ENCODE peak calls at places on chromosomes 11 and 22, in nine cellular contexts. B is lower leg skin, Z is HFF-Myc, A is PC-9, X is OCI-LY7, I is heart left ventricle, Q is cardiac muscle cell, R is left ventricle myocardium inferior, F is bronchial epithelial cell. U is an unnamed sample.

GRCh38 chr11:109818303-109818702 is 274.9 kb upstream of the ZC3H12C start:
- DNase-seq in B (no peak), Z (no peak), A (no peak), X (no peak), I (no peak), Q (no peak), R (no peak), F (no peak), U (no peak)

GRCh38 chr22:30539368-30539767 is 7.2 kb downstream of the SEC14L6 start:
- DNase-seq in B (no peak), Z (no peak), A (no peak), X (no peak), I (no peak), Q (no peak), R (no peak), F (no peak), U (no peak)

GRCh38 chr11:15968461-15969130 is 387.8 kb downstream of the SOX6 start:
- DNase-seq in B (no peak), Z (no peak), A (peak; percentile 13), X (no peak), I (peak; percentile 36), Q (no peak), R (no peak), F (peak; percentile 32), U (no peak)

GRCh38 chr22:43333156-43333555 is 10.0 kb downstream of the SCUBE1 start:
- DNase-seq in B (no peak), Z (no peak), A (no peak), X (no peak), I (no peak), Q (no peak), R (no peak), F (no peak), U (no peak)

GRCh38 chr22:39470462-39471335 is 13.9 kb downstream of the MGAT3 start:
- DNase-seq in B (no peak), Z (no peak), A (no peak), X (no peak), I (no peak), Q (peak; percentile 54), R (no peak), F (no peak), U (no peak)

GRCh38 chr11:24155792-24156191 is 341.1 kb upstream of the LUZP2 start:
- DNase-seq in B (no peak), Z (no peak), A (no peak), X (no peak), I (no peak), Q (no peak), R (no peak), F (no peak), U (no peak)

GRCh38 chr22:26502688-26503561 is 9.3 kb downstream of the TFIP11 start:
- DNase-seq in B (no peak), Z (no peak), A (no peak), X (peak; percentile 89), I (peak; percentile 60), Q (peak; percentile 67), R (peak; percentile 29), F (peak; percentile 36), U (no peak)

GRCh38 chr11:115193931-115194797 is 310.1 kb downstream of the CADM1 start:
- DNase-seq in B (no peak), Z (no peak), A (no peak), X (peak; percentile 11), I (no peak), Q (peak; percentile 42), R (no peak), F (no peak), U (no peak)

GRCh38 chr11:94767292-94767690 is 865 bp upstream of the AMOTL1 start:
- DNase-seq in B (no peak), Z (no peak), A (no peak), X (no peak), I (no peak), Q (no peak), R (no peak), F (no peak), U (no peak)

GRCh38 chr11:120271672-120272071 is 31.7 kb downstream of the POU2F3 start:
- DNase-seq in B (peak; percentile 36), Z (no peak), A (no peak), X (no peak), I (no peak), Q (no peak), R (no peak), F (peak; percentile 81), U (no peak)

GRCh38 chr11:28470180-28470579 is 362.0 kb downstream of the METTL15 start:
- DNase-seq in B (no peak), Z (no peak), A (no peak), X (no peak), I (no peak), Q (no peak), R (no peak), F (no peak), U (no peak)
- TF ChIP-seq CTCF in B (no peak), Z (no peak), A (no peak), X (no peak), I (no peak), Q (no peak), R (no peak), F (no peak), U (no peak)

DNA sequence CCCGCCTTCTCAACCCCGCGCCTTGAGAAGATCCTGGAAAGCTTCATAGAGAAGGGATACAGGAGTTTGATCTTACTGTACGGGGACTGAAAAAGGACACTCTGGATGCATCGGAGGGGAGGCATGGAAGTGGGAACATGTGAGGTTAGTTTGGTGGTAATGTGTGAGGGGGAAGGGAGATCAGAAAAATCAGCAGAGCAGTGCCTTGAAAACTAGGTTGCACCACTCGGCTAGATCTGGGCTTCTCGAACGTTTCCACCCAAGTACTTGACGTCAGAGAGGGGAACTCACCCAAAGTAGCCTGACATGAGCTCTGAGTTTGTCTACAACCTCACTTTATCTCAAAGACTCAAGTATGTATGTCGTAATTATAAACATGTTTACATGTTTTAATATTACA is 14.5 kb downstream of the USP35 start:
- DNase-seq in B (no peak), Z (no peak), A (no peak), X (no peak), I (no peak), Q (no peak), R (no peak), F (no peak), U (no peak)
- H3K4me3 ChIP-seq in B (no peak overlapping the region), Z (no peak overlapping the region), A (no peak overlapping the region), X (peak overlapping the region; percentile 18), I (no peak overlapping the region), Q (no peak overlapping the region), R (no peak overlapping the region), F (no peak overlapping the region), U (no peak overlapping the region)

GRCh38 chr22:41672780-41673509 is 15.7 kb downstream of the SNU13 start:
- DNase-seq in B (no peak), Z (no peak), A (no peak), X (peak; percentile 56), I (no peak), Q (no peak), R (no peak), F (no peak), U (no peak)
- TF ChIP-seq CTCF in B (no peak), Z (peak; percentile 42), A (peak; percentile 62), X (peak; percentile 89), I (peak; percentile 14), Q (peak; percentile 43), R (peak; percentile 40), F (peak; percentile 32), U (no peak)

GRCh38 chr11:65915821-65916251 is 3.0 kb downstream of the C11orf68 start:
- DNase-seq in B (peak; percentile 86), Z (peak; percentile 94), A (peak; percentile 96), X (no peak), I (peak; percentile 83), Q (no peak), R (peak; percentile 71), F (peak; percentile 95), U (peak; percentile 59)
- H3K4me3 ChIP-seq in B (no peak overlapping the region), Z (peak overlapping the region; percentile 99), A (peak overlapping the region; percentile 89), X (no peak overlapping the region), I (no peak overlapping the region), Q (no peak overlapping the region), R (peak overlapping the region; percentile 34), F (no peak overlapping the region), U (no peak overlapping the region)

DNA sequence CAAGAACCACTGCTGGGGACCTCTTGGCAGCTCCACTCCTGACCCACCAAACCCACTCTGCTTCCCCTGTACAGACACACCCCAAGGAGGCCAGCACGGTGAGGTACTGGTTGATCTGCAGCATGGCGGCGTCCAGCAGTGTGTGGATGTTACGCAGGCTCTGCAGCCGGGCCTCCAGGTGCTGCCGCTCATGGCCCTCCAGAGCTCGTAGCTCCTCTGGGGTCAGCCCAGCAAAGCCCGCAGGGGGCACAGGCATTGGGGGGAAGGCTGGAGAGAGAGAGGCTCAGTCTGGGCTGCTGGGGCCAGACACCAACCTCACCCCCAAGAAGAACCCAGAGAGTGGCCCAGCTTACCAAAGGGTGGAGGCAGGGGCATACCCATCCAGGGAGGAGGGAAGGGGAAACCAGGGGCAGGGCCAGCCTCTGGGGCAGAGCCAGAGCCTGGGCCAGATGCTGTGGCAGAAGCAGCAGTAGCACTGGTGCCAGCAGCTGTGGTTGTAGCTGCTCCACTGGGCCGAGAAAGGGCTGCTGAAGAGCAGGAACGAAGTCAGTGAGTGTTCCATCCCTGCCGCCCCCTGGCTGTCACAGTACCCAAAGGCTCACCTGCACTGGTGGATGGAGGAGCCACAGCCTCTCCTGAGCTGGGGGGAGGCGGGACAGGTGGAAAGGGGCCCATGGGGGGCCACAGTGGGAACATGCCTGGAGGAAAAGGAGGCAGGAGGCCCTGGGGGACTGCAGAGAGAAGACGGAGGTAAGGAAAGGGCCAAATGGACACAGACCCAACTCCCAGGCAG is 4.5 kb downstream of the SYVN1 start:
- DNase-seq in B (no peak), Z (no peak), A (no peak), X (peak; percentile 75), I (peak; percentile 15), Q (no peak), R (no peak), F (no peak), U (no peak)
- TF ChIP-seq CTCF in B (no peak), Z (no peak), A (no peak), X (peak; percentile 72), I (no peak), Q (no peak), R (no peak), F (no peak), U (no peak)

GRCh38 chr22:24390156-24390555 is 37.2 kb upstream of the ADORA2A start:
- DNase-seq in B (no peak), Z (no peak), A (no peak), X (no peak), I (no peak), Q (no peak), R (no peak), F (no peak), U (no peak)

GRCh38 chr22:24390576-24390975 is 36.8 kb upstream of the ADORA2A start:
- DNase-seq in B (no peak), Z (no peak), A (no peak), X (no peak), I (no peak), Q (no peak), R (no peak), F (no peak), U (no peak)

GRCh38 chr22:24391836-24392217 is 35.6 kb upstream of the ADORA2A start:
- DNase-seq in B (no peak), Z (no peak), A (no peak), X (no peak), I (no peak), Q (no peak), R (no peak), F (peak; percentile 42), U (no peak)

GRCh38 chr22:24392218-24392931 is 35.0 kb upstream of the ADORA2A start:
- DNase-seq in B (no peak), Z (no peak), A (no peak), X (no peak), I (no peak), Q (no peak), R (no peak), F (no peak), U (no peak)

GRCh38 chr22:24389680-24390079 is 37.7 kb upstream of the ADORA2A start:
- DNase-seq in B (no peak), Z (no peak), A (no peak), X (no peak), I (no peak), Q (no peak), R (no peak), F (peak; percentile 37), U (no peak)
- H3K4me3 ChIP-seq in B (no peak overlapping the region), Z (no peak overlapping the region), A (no peak overlapping the region), X (no peak overlapping the region), I (no peak overlapping the region), Q (no peak overlapping the region), R (no peak overlapping the region), F (no peak overlapping the region), U (no peak overlapping the region)

U was measured in pancreas.